ENCODE peak calls at places on chromosomes 6 and 20, in eight cellular contexts. V, O, F, Q, X, I, P and J are unnamed samples.

GRCh38 chr20:53751394-53752368 is 158.0 kb upstream of the ZNF217 start:
- DNase-seq in Q (no peak), I (no peak), P (peak), V (peak), X (no peak), F (no peak), O (no peak), J (no peak)

GRCh38 chr20:46057856-46058655 is 29.0 kb downstream of the SLC12A5 start:
- DNase-seq in F (no peak), Q (no peak), I (peak), V (peak), O (no peak), X (no peak), P (no peak), J (peak)

GRCh38 chr6:53373638-53374037 is 24.9 kb upstream of the ELOVL5 start:
- DNase-seq in O (no peak), Q (no peak), P (no peak), F (no peak), I (no peak), V (no peak), X (peak), J (no peak)

GRCh38 chr20:58094160-58094559 is 134.3 kb downstream of the ANKRD60 start:
- DNase-seq in X (no peak), V (no peak), I (peak), O (no peak), P (no peak), Q (no peak), F (no peak), J (no peak)

GRCh38 chr20:40286991-40287531 is 402.0 kb downstream of the MAFB start:
- DNase-seq in X (peak), I (peak), V (peak), O (peak), F (peak), P (no peak), Q (no peak), J (no peak)

GRCh38 chr6:34465551-34466241 is at the start of gene PACSIN1:
- DNase-seq in I (no peak), P (no peak), O (no peak), F (peak), V (no peak), X (no peak), Q (no peak), J (peak)

GRCh38 chr20:53608071-53608455 is 14.4 kb upstream of the ZNF217 start:
- DNase-seq in P (no peak), Q (no peak), I (no peak), O (no peak), F (peak), X (no peak), V (no peak), J (no peak)

GRCh38 chr20:43416591-43417228 is 41.0 kb upstream of the SRSF6 start:
- DNase-seq in X (no peak), P (no peak), F (no peak), V (no peak), I (no peak), O (no peak), Q (no peak), J (no peak)

GRCh38 chr6:131460603-131460995 is 112.4 kb upstream of the ARG1 start:
- DNase-seq in V (no peak), I (no peak), Q (no peak), O (no peak), F (no peak), X (no peak), P (no peak), J (no peak)

GRCh38 chr6:106963544-106963943 is 11.0 kb downstream of the CD24 start:
- DNase-seq in X (no peak), O (no peak), P (no peak), F (no peak), Q (no peak), I (no peak), V (no peak), J (no peak)

GRCh38 chr6:128557086-128557485 is 36.7 kb upstream of the PTPRK start:
- DNase-seq in O (no peak), I (no peak), F (no peak), Q (no peak), V (no peak), P (no peak), X (no peak), J (no peak)

GRCh38 chr6:160063771-160064413 is 57.7 kb upstream of the SLC22A1 start:
- DNase-seq in I (no peak), X (no peak), F (no peak), P (no peak), O (no peak), Q (no peak), V (no peak), J (no peak)

GRCh38 chr20:8858181-8858794 is 210.6 kb upstream of the PLCB4 start:
- DNase-seq in V (no peak), I (peak), F (no peak), O (no peak), P (no peak), Q (no peak), X (no peak), J (no peak)

GRCh38 chr20:11912664-11913415 is 4.9 kb upstream of the BTBD3 start:
- DNase-seq in F (no peak), V (peak), P (no peak), I (no peak), Q (no peak), X (peak), O (no peak), J (no peak)

GRCh38 chr20:35561268-35561667 is 19.4 kb downstream of the ERGIC3 start:
- DNase-seq in X (no peak), V (no peak), I (no peak), F (no peak), P (no peak), Q (no peak), O (no peak), J (no peak)
- TF ChIP-seq CTCF in X (no peak), V (peak), I (no peak), F (no peak), P (no peak), Q (peak), O (no peak), J (no peak)

GRCh38 chr6:2902470-2902762 is 693 bp downstream of the SERPINB9 start:
- DNase-seq in F (no peak), X (no peak), I (peak), P (no peak), O (no peak), V (no peak), Q (no peak), J (no peak)
- TF ChIP-seq CTCF in F (no peak), X (no peak), I (no peak), P (no peak), O (no peak), V (no peak), Q (no peak), J (no peak)

GRCh38 chr6:70547313-70547712 is 19.4 kb upstream of the SDHAF4 start:
- DNase-seq in X (no peak), O (no peak), F (no peak), Q (no peak), I (no peak), P (no peak), V (no peak), J (no peak)
- TF ChIP-seq CTCF in X (peak), O (no peak), F (peak), Q (peak), I (no peak), P (no peak), V (peak), J (no peak)

GRCh38 chr6:150878347-150879213 is 13.1 kb downstream of the MTHFD1L start:
- DNase-seq in I (no peak), Q (no peak), P (no peak), V (no peak), O (no peak), X (no peak), F (no peak), J (no peak)
- TF ChIP-seq CTCF in I (no peak), Q (no peak), P (no peak), V (no peak), O (no peak), X (no peak), F (no peak), J (no peak)

GRCh38 chr6:44415424-44415823 is 27.9 kb downstream of the CDC5L start:
- DNase-seq in I (no peak), Q (no peak), F (no peak), P (no peak), V (no peak), O (no peak), X (no peak), J (no peak)

GRCh38 chr6:44411141-44411540 is 23.6 kb downstream of the CDC5L start:
- DNase-seq in O (no peak), Q (no peak), X (no peak), I (no peak), V (no peak), F (no peak), P (no peak), J (no peak)

GRCh38 chr6:44409207-44409796 is 21.8 kb downstream of the CDC5L start:
- DNase-seq in Q (no peak), P (no peak), O (no peak), I (no peak), V (no peak), X (no peak), F (no peak), J (no peak)

GRCh38 chr6:44407951-44408670 is 20.6 kb downstream of the CDC5L start:
- DNase-seq in P (no peak), Q (no peak), O (no peak), X (no peak), V (no peak), I (no peak), F (no peak), J (no peak)

GRCh38 chr6:44410363-44410762 is 22.9 kb downstream of the CDC5L start:
- DNase-seq in P (no peak), O (no peak), F (no peak), V (no peak), Q (no peak), I (no peak), X (no peak), J (no peak)
- TF ChIP-seq CTCF in P (no peak), O (no peak), F (no peak), V (no peak), Q (no peak), I (no peak), X (no peak), J (no peak)

GRCh38 chr6:86859513-86859912 is 77.8 kb upstream of the HTR1E start:
- DNase-seq in P (no peak), I (no peak), Q (no peak), F (no peak), X (no peak), O (no peak), V (no peak), J (no peak)
- TF ChIP-seq CTCF in P (no peak), I (no peak), Q (no peak), F (no peak), X (no peak), O (no peak), V (no peak), J (no peak)

GRCh38 chr6:74749211-74750142 is 456.4 kb downstream of the COL12A1 start:
- DNase-seq in P (no peak), O (no peak), F (no peak), V (peak), I (no peak), Q (no peak), X (peak), J (peak)

GRCh38 chr6:74753883-74754600 is 451.8 kb downstream of the COL12A1 start:
- DNase-seq in Q (no peak), V (no peak), X (no peak), F (no peak), I (no peak), O (no peak), P (no peak), J (no peak)

GRCh38 chr6:74755748-74756147 is 450.1 kb downstream of the COL12A1 start:
- DNase-seq in V (no peak), F (no peak), I (no peak), X (no peak), P (no peak), Q (no peak), O (no peak), J (no peak)

GRCh38 chr6:74755196-74755595 is 450.7 kb downstream of the COL12A1 start:
- DNase-seq in I (no peak), O (no peak), X (no peak), F (no peak), V (no peak), P (peak), Q (no peak), J (no peak)

GRCh38 chr6:74752303-74752702 is 453.6 kb downstream of the COL12A1 start:
- DNase-seq in P (no peak), O (no peak), I (no peak), X (no peak), V (no peak), F (no peak), Q (no peak), J (no peak)
- TF ChIP-seq CTCF in P (no peak), O (no peak), I (no peak), X (no peak), V (peak), F (peak), Q (peak), J (no peak)

GRCh38 chr6:170099387-170099786 is 191.5 kb downstream of the DLL1 start:
- DNase-seq in P (no peak), X (no peak), Q (no peak), O (no peak), F (peak), I (no peak), V (no peak), J (no peak)
- TF ChIP-seq CTCF in P (no peak), X (no peak), Q (no peak), O (no peak), F (no peak), I (no peak), V (no peak), J (no peak)

DNA sequence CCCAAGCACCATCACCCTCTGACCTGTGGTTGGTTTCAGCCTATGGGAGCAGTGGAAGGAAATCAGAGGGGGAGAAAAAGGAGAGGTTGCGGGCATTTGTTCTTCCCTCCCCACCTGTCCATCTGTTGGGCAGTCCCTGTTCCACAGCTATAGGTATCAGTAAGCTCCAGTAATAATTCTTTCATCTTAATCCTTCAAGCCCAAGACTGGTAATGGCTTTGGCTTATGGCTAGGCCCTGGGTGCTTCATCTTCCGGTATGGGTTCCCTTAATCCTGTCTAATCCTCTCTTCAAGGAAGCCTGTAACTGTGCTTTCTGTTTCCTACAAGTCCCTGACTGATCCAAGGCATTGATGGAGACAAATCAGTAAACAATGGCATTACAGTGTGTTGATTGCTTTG is 42.2 kb upstream of the STK35 start:
- DNase-seq in I (no peak), P (no peak), X (no peak), V (no peak), F (no peak), Q (no peak), O (no peak), J (no peak)
- TF ChIP-seq CTCF in I (no peak), P (no peak), X (no peak), V (no peak), F (no peak), Q (no peak), O (no peak), J (no peak)

DNA sequence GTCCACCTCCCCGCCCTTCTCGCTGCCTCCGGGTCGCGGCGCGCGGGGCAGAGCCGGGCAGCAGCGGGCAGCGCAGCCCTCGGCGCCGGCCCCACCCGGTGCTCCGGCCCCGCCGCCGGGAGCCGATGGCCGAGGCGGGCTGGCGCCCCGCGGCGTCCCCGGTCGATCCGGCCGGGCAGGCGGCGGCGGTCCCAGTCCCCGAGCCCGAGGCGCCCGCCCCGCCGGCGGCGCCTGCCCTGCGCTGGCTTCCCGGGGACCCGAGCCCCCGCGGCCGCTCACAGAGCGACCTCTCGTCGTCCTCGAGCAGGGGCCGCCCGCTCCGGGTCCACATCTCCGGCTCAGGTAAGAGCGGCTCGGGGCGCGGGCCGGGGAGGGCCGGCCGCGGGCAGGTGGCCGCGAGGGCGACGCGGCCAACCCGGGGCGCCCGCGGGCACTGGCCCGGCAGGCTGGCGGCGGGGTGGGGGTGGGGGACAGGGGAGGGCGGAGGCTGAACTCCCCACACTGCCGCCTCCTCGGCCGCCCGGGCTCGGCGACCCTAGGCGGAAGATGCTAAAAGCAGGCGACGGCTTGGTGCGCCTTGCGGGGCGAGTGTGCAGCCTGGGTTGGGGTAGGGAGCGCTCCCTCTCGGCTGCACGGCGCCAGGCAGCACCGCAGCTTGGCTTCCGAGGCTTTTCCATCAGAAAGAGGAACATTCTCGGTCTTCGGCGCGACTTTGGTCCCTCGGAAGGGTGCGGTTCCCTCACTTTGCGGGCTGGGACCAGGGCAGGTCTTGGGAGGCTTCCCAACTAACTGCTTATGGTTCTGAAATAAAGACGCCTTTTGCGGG is 25.6 kb upstream of the FUCA2 start:
- DNase-seq in P (peak), X (peak), F (peak), Q (peak), I (peak), V (peak), O (no peak), J (peak)
- TF ChIP-seq CTCF in P (peak), X (peak), F (peak), Q (peak), I (no peak), V (peak), O (no peak), J (peak)